ENCODE peak calls at places on chromosomes 16 and 17, in six cellular contexts. One of them, this sample, is unnamed.

GRCh38 chr17:67442787-67443624 is 65.9 kb downstream of the PITPNC1 start:
- DNase-seq in hepatocyte: no peak
- DNase-seq in choroid plexus epithelial cell: no peak
- DNase-seq in fibroblast of mammary gland: peak; percentile 37
- DNase-seq in thoracic aorta: no peak
- DNase-seq in A549: no peak
- DNase-seq in this sample: peak; percentile 20

GRCh38 chr17:77897741-77898301 is 60.7 kb upstream of the TNRC6C start:
- DNase-seq in hepatocyte: no peak
- DNase-seq in choroid plexus epithelial cell: no peak
- DNase-seq in fibroblast of mammary gland: no peak
- DNase-seq in thoracic aorta: no peak
- DNase-seq in A549: no peak
- DNase-seq in this sample: no peak

GRCh38 chr17:33297643-33298042 is 4.5 kb upstream of the ASIC2 start:
- DNase-seq in hepatocyte: no peak
- DNase-seq in choroid plexus epithelial cell: no peak
- DNase-seq in fibroblast of mammary gland: no peak
- DNase-seq in thoracic aorta: no peak
- DNase-seq in A549: no peak
- DNase-seq in this sample: no peak

GRCh38 chr16:12600536-12601256 is 203.0 kb downstream of the CPPED1 start:
- DNase-seq in hepatocyte: no peak
- DNase-seq in choroid plexus epithelial cell: no peak
- DNase-seq in fibroblast of mammary gland: no peak
- DNase-seq in thoracic aorta: no peak
- DNase-seq in A549: no peak
- DNase-seq in this sample: no peak

GRCh38 chr17:59804910-59805381 is 87.8 kb downstream of the TUBD1 start:
- DNase-seq in hepatocyte: no peak
- DNase-seq in choroid plexus epithelial cell: no peak
- DNase-seq in fibroblast of mammary gland: peak; percentile 66
- DNase-seq in thoracic aorta: no peak
- DNase-seq in A549: peak; percentile 89
- DNase-seq in this sample: peak; percentile 52

GRCh38 chr17:40303009-40303657 is 5.8 kb upstream of the RARA start:
- DNase-seq in hepatocyte: peak; percentile 80
- DNase-seq in choroid plexus epithelial cell: peak; percentile 81
- DNase-seq in fibroblast of mammary gland: peak; percentile 79
- DNase-seq in thoracic aorta: no peak
- DNase-seq in A549: peak; percentile 71
- DNase-seq in this sample: peak; percentile 83

GRCh38 chr17:45975640-45976295 is 23.3 kb upstream of the STH start:
- DNase-seq in hepatocyte: no peak
- DNase-seq in choroid plexus epithelial cell: no peak
- DNase-seq in fibroblast of mammary gland: no peak
- DNase-seq in thoracic aorta: no peak
- DNase-seq in A549: no peak
- DNase-seq in this sample: no peak

GRCh38 chr17:74852237-74853047 is 7.2 kb downstream of the GRIN2C start:
- DNase-seq in hepatocyte: peak; percentile 76
- DNase-seq in choroid plexus epithelial cell: peak; percentile 31
- DNase-seq in fibroblast of mammary gland: no peak
- DNase-seq in thoracic aorta: no peak
- DNase-seq in A549: no peak
- DNase-seq in this sample: peak; percentile 23

GRCh38 chr17:7932483-7932891 is 481 bp downstream of the CNTROB start:
- DNase-seq in hepatocyte: peak; percentile 44
- DNase-seq in choroid plexus epithelial cell: peak; percentile 39
- DNase-seq in fibroblast of mammary gland: peak; percentile 31
- DNase-seq in thoracic aorta: no peak
- DNase-seq in A549: peak; percentile 51
- DNase-seq in this sample: peak; percentile 27

GRCh38 chr17:66733759-66734158 is 101.2 kb upstream of the CACNG5 start:
- DNase-seq in hepatocyte: no peak
- DNase-seq in choroid plexus epithelial cell: peak; percentile 47
- DNase-seq in fibroblast of mammary gland: no peak
- DNase-seq in thoracic aorta: no peak
- DNase-seq in A549: no peak
- DNase-seq in this sample: no peak

GRCh38 chr16:63720848-63721247 is 1401.0 kb downstream of the CDH11 start:
- DNase-seq in hepatocyte: no peak
- DNase-seq in choroid plexus epithelial cell: no peak
- DNase-seq in fibroblast of mammary gland: no peak
- DNase-seq in thoracic aorta: no peak
- DNase-seq in A549: no peak
- DNase-seq in this sample: peak; percentile 22

GRCh38 chr16:63714876-63715275 is 1407.0 kb downstream of the CDH11 start:
- DNase-seq in hepatocyte: no peak
- DNase-seq in choroid plexus epithelial cell: no peak
- DNase-seq in fibroblast of mammary gland: no peak
- DNase-seq in thoracic aorta: no peak
- DNase-seq in A549: no peak
- DNase-seq in this sample: no peak

GRCh38 chr16:63719926-63720325 is 1401.9 kb downstream of the CDH11 start:
- DNase-seq in hepatocyte: no peak
- DNase-seq in choroid plexus epithelial cell: no peak
- DNase-seq in fibroblast of mammary gland: no peak
- DNase-seq in thoracic aorta: no peak
- DNase-seq in A549: no peak
- DNase-seq in this sample: no peak
- H3K4me3 ChIP-seq in hepatocyte: no peak overlapping the region
- H3K4me3 ChIP-seq in choroid plexus epithelial cell: no peak overlapping the region
- H3K4me3 ChIP-seq in fibroblast of mammary gland: no peak overlapping the region
- H3K4me3 ChIP-seq in thoracic aorta: no peak overlapping the region
- H3K4me3 ChIP-seq in A549: no peak overlapping the region
- H3K4me3 ChIP-seq in this sample: no peak overlapping the region

DNA sequence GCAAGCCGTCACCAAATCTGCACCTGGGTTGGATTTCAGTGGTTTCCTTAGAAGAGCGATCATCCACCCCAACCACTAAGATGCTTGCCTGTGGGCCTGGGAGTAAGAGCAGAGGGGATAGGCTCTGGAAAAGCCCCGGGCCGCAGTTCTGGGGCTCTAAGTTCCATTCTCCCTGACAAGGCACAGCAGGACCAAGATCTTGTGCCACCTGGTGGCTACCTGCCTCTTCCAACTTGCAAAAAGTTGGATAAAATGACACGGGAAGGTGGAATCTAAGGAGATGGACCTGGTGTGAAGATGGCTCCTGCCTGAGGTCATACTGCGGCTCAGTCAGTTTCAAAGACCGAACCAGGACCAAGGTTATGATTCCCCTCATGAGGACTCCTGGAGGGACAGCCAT is 42.3 kb downstream of the ABCC12 start:
- DNase-seq in hepatocyte: peak; percentile 23
- DNase-seq in choroid plexus epithelial cell: no peak
- DNase-seq in fibroblast of mammary gland: no peak
- DNase-seq in thoracic aorta: no peak
- DNase-seq in A549: peak; percentile 53
- DNase-seq in this sample: no peak
- TF ChIP-seq CTCF in hepatocyte: peak; percentile 31
- TF ChIP-seq CTCF in choroid plexus epithelial cell: peak; percentile 46
- TF ChIP-seq CTCF in fibroblast of mammary gland: no peak
- TF ChIP-seq CTCF in thoracic aorta: no peak
- TF ChIP-seq CTCF in A549: peak; percentile 31
- TF ChIP-seq CTCF in this sample: no peak

DNA sequence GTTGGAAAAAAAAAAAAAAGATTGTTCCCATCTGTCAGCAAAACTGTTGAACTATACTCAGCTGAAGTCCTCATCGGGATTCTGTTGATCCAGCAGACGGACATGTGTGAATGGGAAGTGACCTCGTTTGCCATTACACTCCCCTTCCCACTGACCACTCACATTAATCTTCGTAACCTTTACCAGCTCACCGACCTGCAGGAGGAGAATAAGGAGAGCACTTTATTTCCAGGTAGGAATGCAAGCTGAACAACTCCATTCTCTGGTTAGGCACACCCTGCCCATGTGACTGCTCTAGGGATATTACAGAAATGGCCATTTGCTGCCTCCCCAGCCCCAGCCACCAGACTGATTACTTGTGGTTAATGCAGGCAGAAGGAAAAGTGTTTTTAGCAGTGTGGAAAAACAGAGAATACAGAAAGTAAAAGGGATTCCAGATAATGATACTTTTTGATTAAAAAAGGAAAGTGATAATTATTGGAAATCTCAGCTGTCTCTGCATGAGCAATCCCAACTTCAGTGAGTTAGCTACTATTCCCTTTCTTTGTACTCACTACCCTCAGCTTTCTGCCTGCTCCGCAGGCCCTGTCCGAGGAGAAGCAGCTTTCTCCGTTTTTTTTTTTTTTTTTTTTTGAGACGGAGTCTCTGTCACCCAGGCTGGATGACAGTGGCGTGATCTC is 23.6 kb upstream of the YWHAE start:
- DNase-seq in hepatocyte: no peak
- DNase-seq in choroid plexus epithelial cell: no peak
- DNase-seq in fibroblast of mammary gland: no peak
- DNase-seq in thoracic aorta: no peak
- DNase-seq in A549: no peak
- DNase-seq in this sample: no peak
- H3K4me3 ChIP-seq in hepatocyte: no peak overlapping the region
- H3K4me3 ChIP-seq in choroid plexus epithelial cell: no peak overlapping the region
- H3K4me3 ChIP-seq in fibroblast of mammary gland: no peak overlapping the region
- H3K4me3 ChIP-seq in thoracic aorta: no peak overlapping the region
- H3K4me3 ChIP-seq in A549: no peak overlapping the region
- H3K4me3 ChIP-seq in this sample: peak overlapping the region; percentile 33

DNA sequence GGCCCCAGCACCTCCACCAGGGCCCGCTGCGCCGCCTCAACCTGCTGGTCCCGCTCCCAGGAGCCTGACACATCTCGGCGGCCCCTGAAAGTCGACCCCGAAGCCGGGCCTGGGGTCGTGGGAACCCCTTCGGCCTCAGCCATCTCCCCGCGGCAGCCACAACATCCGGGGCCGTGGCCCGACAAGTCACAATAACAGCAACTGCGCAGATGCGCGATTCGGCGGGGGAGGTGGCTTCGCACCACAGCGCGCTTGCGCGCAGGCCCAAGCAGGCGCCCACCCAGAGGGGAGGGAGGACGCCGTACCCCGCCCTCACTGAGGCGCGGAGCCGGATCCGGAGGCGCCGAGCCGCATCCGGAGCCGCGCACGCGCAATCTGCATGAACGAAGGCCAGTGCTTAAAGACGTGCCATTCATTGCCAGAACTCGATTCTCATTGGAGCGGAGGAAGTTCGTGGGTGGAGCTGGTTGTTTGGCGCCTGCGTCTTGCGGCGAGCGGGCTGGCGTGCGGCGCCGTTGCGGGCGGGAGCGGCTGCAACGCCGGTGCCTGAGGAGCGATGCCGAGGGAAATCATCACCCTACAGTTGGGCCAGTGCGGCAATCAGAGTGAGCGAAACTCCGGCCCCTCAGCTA is at the start of the genes RETREG3 and TUBG1:
- DNase-seq in hepatocyte: peak; percentile 100
- DNase-seq in choroid plexus epithelial cell: peak; percentile 100
- DNase-seq in fibroblast of mammary gland: peak; percentile 99
- DNase-seq in thoracic aorta: peak; percentile 90
- DNase-seq in A549: peak; percentile 100
- DNase-seq in this sample: peak; percentile 99
- TF ChIP-seq CTCF in hepatocyte: peak; percentile 38
- TF ChIP-seq CTCF in choroid plexus epithelial cell: peak; percentile 72
- TF ChIP-seq CTCF in fibroblast of mammary gland: peak; percentile 25
- TF ChIP-seq CTCF in thoracic aorta: peak; percentile 42
- TF ChIP-seq CTCF in A549: no peak
- TF ChIP-seq CTCF in this sample: peak; percentile 44

GRCh38 chr16:27703121-27703520 is 153.2 kb downstream of the KATNIP start:
- DNase-seq in hepatocyte: no peak
- DNase-seq in choroid plexus epithelial cell: no peak
- DNase-seq in fibroblast of mammary gland: no peak
- DNase-seq in thoracic aorta: no peak
- DNase-seq in A549: no peak
- DNase-seq in this sample: no peak

GRCh38 chr16:27706156-27706705 is 156.3 kb downstream of the KATNIP start:
- DNase-seq in hepatocyte: no peak
- DNase-seq in choroid plexus epithelial cell: no peak
- DNase-seq in fibroblast of mammary gland: no peak
- DNase-seq in thoracic aorta: no peak
- DNase-seq in A549: no peak
- DNase-seq in this sample: no peak

GRCh38 chr16:27703545-27703944 is 153.6 kb downstream of the KATNIP start:
- DNase-seq in hepatocyte: no peak
- DNase-seq in choroid plexus epithelial cell: peak; percentile 62
- DNase-seq in fibroblast of mammary gland: no peak
- DNase-seq in thoracic aorta: no peak
- DNase-seq in A549: no peak
- DNase-seq in this sample: peak; percentile 63

GRCh38 chr16:27706803-27707685 is 157.1 kb downstream of the KATNIP start:
- DNase-seq in hepatocyte: no peak
- DNase-seq in choroid plexus epithelial cell: no peak
- DNase-seq in fibroblast of mammary gland: no peak
- DNase-seq in thoracic aorta: no peak
- DNase-seq in A549: no peak
- DNase-seq in this sample: no peak

GRCh38 chr16:27704252-27704651 is 154.3 kb downstream of the KATNIP start:
- DNase-seq in hepatocyte: no peak
- DNase-seq in choroid plexus epithelial cell: no peak
- DNase-seq in fibroblast of mammary gland: no peak
- DNase-seq in thoracic aorta: no peak
- DNase-seq in A549: no peak
- DNase-seq in this sample: no peak
- H3K4me3 ChIP-seq in hepatocyte: no peak overlapping the region
- H3K4me3 ChIP-seq in choroid plexus epithelial cell: no peak overlapping the region
- H3K4me3 ChIP-seq in fibroblast of mammary gland: no peak overlapping the region
- H3K4me3 ChIP-seq in thoracic aorta: no peak overlapping the region
- H3K4me3 ChIP-seq in A549: no peak overlapping the region
- H3K4me3 ChIP-seq in this sample: no peak overlapping the region

GRCh38 chr17:41697122-41697962 is 8.7 kb downstream of the EIF1 start:
- DNase-seq in hepatocyte: peak; percentile 70
- DNase-seq in choroid plexus epithelial cell: peak; percentile 74
- DNase-seq in fibroblast of mammary gland: peak; percentile 81
- DNase-seq in thoracic aorta: no peak
- DNase-seq in A549: no peak
- DNase-seq in this sample: peak; percentile 87
- TF ChIP-seq CTCF in hepatocyte: no peak
- TF ChIP-seq CTCF in choroid plexus epithelial cell: no peak
- TF ChIP-seq CTCF in fibroblast of mammary gland: no peak
- TF ChIP-seq CTCF in thoracic aorta: no peak
- TF ChIP-seq CTCF in A549: no peak
- TF ChIP-seq CTCF in this sample: no peak

DNA sequence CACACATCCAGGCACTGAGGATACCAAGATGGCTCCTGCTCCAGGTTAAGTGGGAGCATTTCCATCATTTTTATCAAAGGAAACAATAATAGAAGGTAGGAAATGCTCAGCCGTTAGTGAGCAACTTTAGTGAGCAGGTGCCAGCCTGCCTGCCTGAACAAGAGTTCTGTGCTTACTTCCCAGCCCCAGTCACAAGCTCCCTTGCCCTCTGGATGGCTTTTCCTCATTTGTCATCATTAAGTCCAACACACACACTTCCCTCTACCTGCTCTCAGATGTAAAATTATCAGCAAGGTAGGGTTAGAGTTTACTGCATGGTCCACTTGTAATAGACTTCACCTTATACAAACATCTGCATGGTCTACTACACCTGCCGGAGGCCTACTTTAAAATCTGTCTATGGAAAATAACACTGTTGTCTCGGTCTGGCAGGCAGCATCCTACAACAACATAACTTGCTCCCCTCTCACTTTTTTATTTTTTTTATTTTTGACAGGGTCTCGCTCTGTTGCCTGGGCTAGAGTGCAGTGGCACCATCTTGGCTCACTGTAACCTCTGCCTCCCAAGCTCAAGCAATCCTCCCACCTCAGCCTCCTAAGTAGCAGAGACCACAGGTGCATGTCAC is 12.7 kb downstream of the TEX2 start:
- DNase-seq in hepatocyte: no peak
- DNase-seq in choroid plexus epithelial cell: no peak
- DNase-seq in fibroblast of mammary gland: no peak
- DNase-seq in thoracic aorta: no peak
- DNase-seq in A549: no peak
- DNase-seq in this sample: no peak
- H3K4me3 ChIP-seq in hepatocyte: no peak overlapping the region
- H3K4me3 ChIP-seq in choroid plexus epithelial cell: no peak overlapping the region
- H3K4me3 ChIP-seq in fibroblast of mammary gland: no peak overlapping the region
- H3K4me3 ChIP-seq in thoracic aorta: no peak overlapping the region
- H3K4me3 ChIP-seq in A549: no peak overlapping the region
- H3K4me3 ChIP-seq in this sample: no peak overlapping the region

This sample was measured in fibroblast of pulmonary artery.